ENCODE peak calls at places on chromosomes 5 and 9, in ten cellular contexts. P is CD4-positive, alpha-beta T cell; C is heart left ventricle; O is H9; I is cardiac muscle cell; A is fibroblast of lung; Y is stomach; Q is SJSA1; F is adrenal gland; B is tibial artery. X is an unnamed sample.

GRCh38 chr9:18720691-18721090 is 246.7 kb downstream of the ADAMTSL1 start:
- DNase-seq in P (no peak), C (no peak), O (no peak), I (no peak), A (peak), Y (no peak), Q (no peak), F (peak), B (no peak), X (no peak)

GRCh38 chr5:125485003-125485641 is 738.7 kb upstream of the ZNF608 start:
- DNase-seq in P (no peak), C (peak), O (no peak), I (peak), A (peak), Y (no peak), Q (peak), F (peak), B (peak), X (peak)

GRCh38 chr5:142151436-142152382 is 43.1 kb downstream of the NDFIP1 start:
- DNase-seq in P (peak), C (peak), O (no peak), I (peak), A (peak), Y (peak), Q (peak), F (peak), B (no peak), X (no peak)

GRCh38 chr5:143547342-143547741 is 143.9 kb upstream of the NR3C1 start:
- DNase-seq in P (no peak), C (no peak), O (no peak), I (no peak), A (no peak), Y (no peak), Q (no peak), F (no peak), B (no peak), X (no peak)

GRCh38 chr5:176647870-176648466 is 684 bp downstream of the TSPAN17 start:
- DNase-seq in P (no peak), C (peak), O (no peak), I (peak), A (peak), Y (peak), Q (peak), F (peak), B (peak), X (peak)

GRCh38 chr5:1568201-1568979 is 44.6 kb upstream of the LPCAT1 start:
- DNase-seq in P (no peak), C (peak), O (no peak), I (peak), A (peak), Y (no peak), Q (peak), F (no peak), B (no peak), X (peak)

GRCh38 chr5:35146386-35146785 is 83.9 kb downstream of the PRLR start:
- DNase-seq in P (no peak), C (no peak), O (no peak), I (no peak), A (no peak), Y (no peak), Q (no peak), F (no peak), B (no peak), X (no peak)

GRCh38 chr9:137522746-137523455 is 27.3 kb downstream of the PNPLA7 start:
- DNase-seq in P (no peak), C (no peak), O (no peak), I (no peak), A (no peak), Y (no peak), Q (no peak), F (no peak), B (no peak), X (no peak)

GRCh38 chr9:74282526-74283253 is 214.4 kb upstream of the RORB start:
- DNase-seq in P (no peak), C (no peak), O (no peak), I (no peak), A (no peak), Y (no peak), Q (no peak), F (no peak), B (no peak), X (no peak)

GRCh38 chr5:177370488-177371119 is 12.9 kb downstream of the RGS14 start:
- DNase-seq in P (peak), C (peak), O (peak), I (peak), A (peak), Y (peak), Q (peak), F (peak), B (peak), X (peak)

GRCh38 chr9:136243631-136244030 is 2.0 kb downstream of the QSOX2 start:
- DNase-seq in P (no peak), C (no peak), O (no peak), I (no peak), A (no peak), Y (no peak), Q (no peak), F (no peak), B (no peak), X (no peak)

GRCh38 chr5:141795421-141795820 is 82.8 kb downstream of the PCDH1 start:
- DNase-seq in P (no peak), C (no peak), O (no peak), I (no peak), A (no peak), Y (no peak), Q (no peak), F (no peak), B (no peak), X (no peak)

GRCh38 chr5:147913786-147914185 is 7.4 kb upstream of the C5orf46 start:
- DNase-seq in P (no peak), C (no peak), O (no peak), I (no peak), A (peak), Y (no peak), Q (no peak), F (no peak), B (no peak), X (no peak)

GRCh38 chr5:87185838-87186237 is 81.8 kb upstream of the RASA1 start:
- DNase-seq in P (no peak), C (no peak), O (no peak), I (no peak), A (no peak), Y (no peak), Q (no peak), F (no peak), B (no peak), X (no peak)

GRCh38 chr5:115843444-115844130 is 1.9 kb downstream of the AP3S1 start:
- DNase-seq in P (no peak), C (no peak), O (no peak), I (no peak), A (no peak), Y (no peak), Q (no peak), F (no peak), B (no peak), X (no peak)
- H3K27ac ChIP-seq in P (no peak), C (peak), O (no peak), I (no peak), A (no peak), Y (no peak), Q (no peak), F (no peak), B (peak), X (no peak)

GRCh38 chr9:72947987-72948465 is 4.8 kb downstream of the ALDH1A1 start:
- DNase-seq in P (no peak), C (no peak), O (no peak), I (no peak), A (no peak), Y (no peak), Q (no peak), F (no peak), B (no peak), X (no peak)
- H3K27ac ChIP-seq in P (no peak), C (no peak), O (no peak), I (no peak), A (no peak), Y (peak), Q (no peak), F (peak), B (peak), X (no peak)

DNA sequence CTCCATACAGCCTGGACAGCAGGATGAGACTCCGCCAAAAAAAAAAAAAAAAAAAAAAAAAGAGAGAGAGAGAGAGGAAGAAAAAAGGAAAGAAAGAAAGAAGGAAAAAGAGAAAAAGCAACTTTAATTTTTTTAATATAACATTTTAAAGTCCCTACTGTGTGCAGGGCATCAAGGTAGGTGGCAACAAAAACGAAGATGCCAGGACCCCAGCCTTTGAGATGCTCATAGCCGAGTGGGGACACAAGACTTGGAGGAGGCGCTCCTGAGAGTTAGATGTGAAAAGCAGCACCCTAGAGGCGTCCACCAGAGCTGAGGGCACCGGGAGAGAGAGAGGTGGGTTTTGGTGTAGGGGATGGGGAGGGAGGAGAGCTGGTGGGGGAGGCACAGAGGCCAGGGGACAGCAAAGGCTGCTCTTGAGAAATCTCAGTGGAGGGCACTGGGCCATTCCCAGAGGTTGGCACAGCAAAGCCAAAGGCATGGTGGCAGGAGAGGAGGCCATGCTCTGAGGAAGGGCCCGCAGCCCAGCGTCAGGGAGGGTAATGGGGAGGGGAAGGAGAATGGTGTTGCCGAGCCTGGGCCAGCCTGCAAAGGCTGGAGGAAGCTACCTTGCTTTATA is 135.7 kb downstream of the C9orf50 start:
- DNase-seq in P (no peak), C (no peak), O (no peak), I (no peak), A (no peak), Y (no peak), Q (no peak), F (no peak), B (no peak), X (no peak)
- H3K27ac ChIP-seq in P (peak), C (peak), O (no peak), I (peak), A (peak), Y (peak), Q (no peak), F (peak), B (peak), X (peak)

GRCh38 chr9:101977614-101978210 is 239.3 kb upstream of the GRIN3A start:
- DNase-seq in P (no peak), C (no peak), O (no peak), I (peak), A (peak), Y (no peak), Q (peak), F (no peak), B (no peak), X (no peak)
- H3K27ac ChIP-seq in P (no peak), C (no peak), O (no peak), I (no peak), A (no peak), Y (no peak), Q (no peak), F (no peak), B (no peak), X (no peak)